ENCODE peak calls at places on chromosomes 16 and 17, in nine cellular contexts. Y, L, I, D, J, N, M, H and Z are unnamed samples.

GRCh38 chr17:7745748-7746470 is 28.4 kb downstream of the DNAH2 start:
- DNase-seq in Y (no peak), L (peak; percentile 39), I (peak; percentile 76), D (no peak), J (peak; percentile 89), N (no peak), M (no peak), H (peak; percentile 9), Z (peak; percentile 61)

GRCh38 chr17:50053654-50053960 is 2.3 kb upstream of the ITGA3 start:
- DNase-seq in Y (no peak), L (no peak), I (no peak), D (no peak), J (no peak), N (no peak), M (no peak), H (no peak), Z (no peak)

GRCh38 chr16:81366316-81366932 is 51.7 kb downstream of the GAN start:
- DNase-seq in Y (no peak), L (peak; percentile 52), I (peak; percentile 65), D (no peak), J (peak; percentile 43), N (peak; percentile 6), M (no peak), H (peak; percentile 28), Z (peak; percentile 38)

GRCh38 chr17:71777048-71777638 is 343.7 kb upstream of the SOX9 start:
- DNase-seq in Y (no peak), L (no peak), I (no peak), D (no peak), J (no peak), N (no peak), M (no peak), H (no peak), Z (no peak)

GRCh38 chr16:17409894-17410293 is 60.9 kb downstream of the XYLT1 start:
- DNase-seq in Y (no peak), L (no peak), I (no peak), D (no peak), J (no peak), N (no peak), M (no peak), H (no peak), Z (no peak)

GRCh38 chr16:69402448-69402847 is 16.6 kb upstream of the TERF2 start:
- DNase-seq in Y (no peak), L (no peak), I (no peak), D (no peak), J (no peak), N (no peak), M (no peak), H (no peak), Z (no peak)

GRCh38 chr17:63446218-63446980 is at the start of gene CYB561:
- DNase-seq in Y (peak; percentile 79), L (peak; percentile 84), I (peak; percentile 95), D (peak; percentile 91), J (peak; percentile 51), N (peak; percentile 15), M (no peak), H (peak; percentile 67), Z (no peak)

GRCh38 chr16:57150682-57151330 is 35.0 kb downstream of the PSME3IP1 start:
- DNase-seq in Y (no peak), L (no peak), I (no peak), D (no peak), J (no peak), N (no peak), M (no peak), H (no peak), Z (no peak)

GRCh38 chr16:22694887-22695382 is 119.0 kb upstream of the HS3ST2 start:
- DNase-seq in Y (no peak), L (no peak), I (peak; percentile 95), D (peak; percentile 22), J (no peak), N (no peak), M (no peak), H (no peak), Z (no peak)

GRCh38 chr17:81996757-81997441 is 19.5 kb downstream of the ASPSCR1 start:
- DNase-seq in Y (no peak), L (no peak), I (no peak), D (no peak), J (no peak), N (no peak), M (no peak), H (no peak), Z (peak; percentile 73)

GRCh38 chr17:74605361-74605760 is 13.3 kb upstream of the CD300LD start:
- DNase-seq in Y (no peak), L (no peak), I (peak; percentile 80), D (peak; percentile 46), J (peak; percentile 75), N (peak; percentile 48), M (no peak), H (peak; percentile 27), Z (no peak)

GRCh38 chr17:65023791-65024190 is 32.7 kb downstream of the GNA13 start:
- DNase-seq in Y (no peak), L (no peak), I (no peak), D (no peak), J (no peak), N (no peak), M (no peak), H (peak; percentile 14), Z (no peak)

GRCh38 chr16:4338125-4338582 is 13.0 kb downstream of the PAM16 start:
- DNase-seq in Y (no peak), L (no peak), I (no peak), D (no peak), J (no peak), N (no peak), M (no peak), H (no peak), Z (no peak)

GRCh38 chr17:45722161-45722560 is 62.0 kb upstream of the CRHR1 start:
- DNase-seq in Y (peak; percentile 73), L (peak; percentile 52), I (peak; percentile 37), D (no peak), J (peak; percentile 80), N (no peak), M (no peak), H (peak; percentile 17), Z (peak; percentile 58)

GRCh38 chr17:1449412-1449967 is 6.5 kb downstream of the CRK start:
- DNase-seq in Y (no peak), L (no peak), I (no peak), D (no peak), J (no peak), N (no peak), M (no peak), H (no peak), Z (peak; percentile 16)

GRCh38 chr17:77119668-77120301 is 21.0 kb upstream of the SEC14L1 start:
- DNase-seq in Y (no peak), L (no peak), I (no peak), D (no peak), J (no peak), N (no peak), M (no peak), H (no peak), Z (peak; percentile 85)

GRCh38 chr17:1473841-1474240 is 17.8 kb upstream of the CRK start:
- DNase-seq in Y (no peak), L (no peak), I (no peak), D (no peak), J (no peak), N (no peak), M (no peak), H (no peak), Z (no peak)

GRCh38 chr16:30948956-30949654 is at the start of gene ORAI3:
- DNase-seq in Y (peak; percentile 68), L (peak; percentile 69), I (peak; percentile 75), D (peak; percentile 81), J (peak; percentile 58), N (no peak), M (peak; percentile 54), H (peak; percentile 27), Z (no peak)

GRCh38 chr16:51359141-51359960 is 208.3 kb upstream of the SALL1 start:
- DNase-seq in Y (no peak), L (no peak), I (peak; percentile 15), D (peak; percentile 7), J (no peak), N (no peak), M (no peak), H (no peak), Z (no peak)

GRCh38 chr17:35167046-35167445 is 19.4 kb downstream of the UNC45B start:
- DNase-seq in Y (no peak), L (no peak), I (no peak), D (no peak), J (no peak), N (no peak), M (no peak), H (no peak), Z (no peak)

GRCh38 chr16:58578642-58579041 is 51.0 kb downstream of the CNOT1 start:
- DNase-seq in Y (no peak), L (no peak), I (no peak), D (no peak), J (no peak), N (no peak), M (no peak), H (no peak), Z (no peak)

GRCh38 chr16:14641877-14642276 is 9.1 kb downstream of the BFAR start:
- DNase-seq in Y (no peak), L (no peak), I (no peak), D (no peak), J (no peak), N (no peak), M (no peak), H (no peak), Z (no peak)

GRCh38 chr16:3532741-3533140 is 31.9 kb downstream of the CLUAP1 start:
- DNase-seq in Y (no peak), L (no peak), I (no peak), D (no peak), J (no peak), N (no peak), M (no peak), H (no peak), Z (no peak)

GRCh38 chr17:59525668-59526067 is 39.7 kb upstream of the DHX40 start:
- DNase-seq in Y (no peak), L (no peak), I (no peak), D (no peak), J (no peak), N (no peak), M (no peak), H (no peak), Z (no peak)

GRCh38 chr17:17028059-17028877 is 14.0 kb upstream of the MPRIP start:
- DNase-seq in Y (peak; percentile 81), L (no peak), I (peak; percentile 96), D (peak; percentile 96), J (peak; percentile 99), N (no peak), M (no peak), H (peak; percentile 98), Z (peak; percentile 94)

GRCh38 chr17:15910791-15911190 is 34.1 kb upstream of the ADORA2B start:
- DNase-seq in Y (no peak), L (no peak), I (no peak), D (no peak), J (no peak), N (no peak), M (no peak), H (no peak), Z (no peak)

GRCh38 chr16:48182979-48183537 is 27.3 kb upstream of the ABCC12 start:
- DNase-seq in Y (no peak), L (no peak), I (no peak), D (no peak), J (no peak), N (no peak), M (no peak), H (no peak), Z (no peak)

GRCh38 chr17:80169784-80170500 is at the start of gene CARD14:
- DNase-seq in Y (peak; percentile 43), L (no peak), I (no peak), D (peak; percentile 28), J (no peak), N (no peak), M (no peak), H (no peak), Z (no peak)

GRCh38 chr16:3147757-3148104 is 12.9 kb downstream of the ZNF213 start:
- DNase-seq in Y (no peak), L (no peak), I (no peak), D (no peak), J (no peak), N (no peak), M (no peak), H (no peak), Z (no peak)

GRCh38 chr16:35306915-35307314 is 1847.5 kb downstream of the TP53TG3F start:
- DNase-seq in Y (no peak), L (no peak), I (no peak), D (no peak), J (no peak), N (no peak), M (no peak), H (no peak), Z (no peak)

GRCh38 chr17:59335685-59336084 is 4.2 kb downstream of the YPEL2 start:
- DNase-seq in Y (no peak), L (no peak), I (no peak), D (no peak), J (no peak), N (no peak), M (no peak), H (no peak), Z (no peak)